ENCODE peak calls at places on chromosomes 16 and 17, in nine cellular contexts. S is SK-N-SH, K is GM23338, G is OCI-LY7, Z is MM.1S, P is hepatocyte, D is GM23248, A is PC-3, T is PC-9. F is an unnamed sample.

GRCh38 chr16:30996324-30996999 is 11.5 kb downstream of the HSD3B7 start:
- DNase-seq in G (peak; percentile 17), Z (no peak), P (peak; percentile 64), S (no peak), A (peak; percentile 12), D (peak; percentile 63), K (peak; percentile 32), T (peak; percentile 31), F (no peak)

GRCh38 chr16:60681014-60681413 is 1355.2 kb downstream of the CDH8 start:
- DNase-seq in A (no peak), D (no peak), S (no peak), P (no peak), Z (no peak), K (peak; percentile 22), T (no peak), G (no peak), F (no peak)

GRCh38 chr17:2595736-2596135 is 2.3 kb downstream of the PAFAH1B1 start:
- DNase-seq in D (peak; percentile 58), P (no peak), G (peak; percentile 16), K (no peak), S (no peak), Z (no peak), T (no peak), A (no peak), F (peak; percentile 56)

GRCh38 chr17:58232707-58233156 is 5.7 kb upstream of the LPO start:
- DNase-seq in S (no peak), D (peak; percentile 94), G (no peak), Z (peak; percentile 65), T (no peak), A (peak; percentile 41), P (no peak), K (peak; percentile 33), F (peak; percentile 49)

GRCh38 chr16:23509763-23510153 is 536 bp downstream of the GGA2 start:
- DNase-seq in T (no peak), G (peak; percentile 55), P (peak; percentile 39), K (peak; percentile 50), Z (peak; percentile 36), A (peak; percentile 22), D (peak; percentile 71), S (no peak), F (peak; percentile 73)

GRCh38 chr16:3945751-3946603 is 65.5 kb upstream of the CREBBP start:
- DNase-seq in P (peak; percentile 85), Z (no peak), K (peak; percentile 32), S (no peak), D (peak; percentile 99), G (no peak), T (peak; percentile 84), A (peak; percentile 91), F (no peak)

GRCh38 chr16:75079346-75079926 is 37.1 kb downstream of the LDHD start:
- DNase-seq in K (no peak), S (no peak), A (no peak), T (no peak), P (no peak), Z (no peak), G (no peak), D (no peak), F (no peak)

GRCh38 chr16:2450535-2450934 is 9.4 kb upstream of the TEDC2 start:
- DNase-seq in P (no peak), S (no peak), T (no peak), A (no peak), D (no peak), K (no peak), Z (no peak), G (no peak), F (no peak)

GRCh38 chr17:38325221-38325851 is 18.4 kb downstream of the GPR179 start:
- DNase-seq in S (peak; percentile 51), P (peak; percentile 19), D (no peak), G (peak; percentile 91), A (no peak), K (peak; percentile 58), T (no peak), Z (no peak), F (peak; percentile 75)

GRCh38 chr16:12416136-12416787 is 387.4 kb downstream of the CPPED1 start:
- DNase-seq in T (no peak), A (no peak), G (no peak), P (no peak), Z (no peak), S (no peak), K (no peak), D (no peak), F (no peak)

GRCh38 chr16:800834-801488 is 427 bp upstream of the GNG13 start:
- DNase-seq in D (no peak), T (no peak), G (no peak), P (no peak), Z (no peak), K (no peak), S (peak; percentile 68), A (no peak), F (peak; percentile 82)

GRCh38 chr16:1526608-1527555 is 6.6 kb upstream of the TMEM204 start:
- DNase-seq in T (peak; percentile 24), G (no peak), K (no peak), Z (peak; percentile 15), D (no peak), S (no peak), A (no peak), P (no peak), F (no peak)

GRCh38 chr17:40963838-40964237 is 2.9 kb downstream of the KRT39 start:
- DNase-seq in A (peak; percentile 38), D (peak; percentile 45), S (peak; percentile 19), G (peak; percentile 12), T (no peak), K (peak; percentile 55), Z (peak; percentile 75), P (no peak), F (peak; percentile 44)

GRCh38 chr16:57503366-57503765 is 17.1 kb upstream of the DOK4 start:
- DNase-seq in A (no peak), D (no peak), S (no peak), P (peak; percentile 21), G (no peak), T (no peak), K (peak; percentile 41), Z (no peak), F (no peak)

GRCh38 chr16:1244881-1245280 is 4.4 kb downstream of the TPSAB1 start:
- DNase-seq in T (no peak), Z (no peak), K (no peak), S (no peak), G (no peak), P (no peak), D (no peak), A (no peak), F (no peak)

GRCh38 chr17:37608369-37609169 is 649 bp downstream of the SYNRG start:
- DNase-seq in A (peak; percentile 2), D (peak; percentile 60), Z (peak; percentile 33), P (peak; percentile 67), K (peak; percentile 81), T (no peak), S (peak; percentile 79), G (peak; percentile 53), F (peak; percentile 70)

GRCh38 chr17:73599599-73599998 is 44.6 kb downstream of the SDK2 start:
- DNase-seq in G (no peak), D (no peak), A (no peak), K (no peak), P (no peak), Z (no peak), S (no peak), T (no peak), F (no peak)

GRCh38 chr17:77284023-77284617 is 143.4 kb downstream of the SEC14L1 start:
- DNase-seq in S (no peak), G (no peak), P (no peak), K (no peak), Z (no peak), D (no peak), T (no peak), A (no peak), F (no peak)

GRCh38 chr16:2770057-2770780 is 6.9 kb downstream of the ELOB start:
- DNase-seq in S (no peak), D (no peak), Z (peak; percentile 15), G (no peak), A (no peak), P (no peak), K (no peak), T (no peak), F (peak; percentile 80)

GRCh38 chr17:50316016-50316587 is 29.8 kb upstream of the XYLT2 start:
- DNase-seq in S (no peak), K (no peak), Z (no peak), T (no peak), G (no peak), A (no peak), P (no peak), D (no peak), F (no peak)
- H2AFZ ChIP-seq in S (no peak overlapping the region), K (no peak overlapping the region), Z (no peak overlapping the region), T (no peak overlapping the region), G (no peak overlapping the region), A (no peak overlapping the region), P (no peak overlapping the region), D (no peak overlapping the region), F (no peak overlapping the region)

GRCh38 chr16:9095998-9096397 is 4.6 kb downstream of the HAPSTR1 start:
- DNase-seq in S (no peak), P (no peak), Z (no peak), A (no peak), D (no peak), T (no peak), K (no peak), G (no peak), F (no peak)

GRCh38 chr16:9098377-9099090 is 7.1 kb downstream of the HAPSTR1 start:
- DNase-seq in A (no peak), G (no peak), K (no peak), T (no peak), S (no peak), P (no peak), Z (no peak), D (no peak), F (no peak)

GRCh38 chr16:9099131-9099625 is 7.7 kb downstream of the HAPSTR1 start:
- DNase-seq in P (no peak), T (peak; percentile 70), A (peak; percentile 46), Z (no peak), G (no peak), K (no peak), D (peak; percentile 82), S (no peak), F (no peak)

GRCh38 chr16:9096416-9096952 is 5.0 kb downstream of the HAPSTR1 start:
- DNase-seq in K (no peak), T (peak; percentile 85), G (no peak), Z (no peak), A (peak; percentile 79), D (no peak), S (no peak), P (no peak), F (no peak)

GRCh38 chr16:9097266-9098219 is 6.1 kb downstream of the HAPSTR1 start:
- DNase-seq in T (no peak), Z (no peak), G (no peak), D (no peak), P (no peak), S (no peak), A (no peak), K (no peak), F (no peak)
- H3K9me2 ChIP-seq in T (no peaks in the 10 kb centered on the region), Z (no peaks in the 10 kb centered on the region), G (no peaks in the 10 kb centered on the region), D (no peaks in the 10 kb centered on the region), P (no peaks in the 10 kb centered on the region), S (no peaks in the 10 kb centered on the region), A (no peaks in the 10 kb centered on the region), K (no peaks in the 10 kb centered on the region), F (no peaks in the 10 kb centered on the region)

GRCh38 chr17:43784068-43784467 is 3.8 kb downstream of the CFAP97D1 start:
- DNase-seq in D (peak; percentile 66), S (no peak), T (no peak), P (no peak), A (peak; percentile 78), Z (no peak), K (no peak), G (no peak), F (no peak)
- H2AFZ ChIP-seq in D (peak overlapping the region; percentile 7), S (peak overlapping the region; percentile 83), T (no peak overlapping the region), P (no peak overlapping the region), A (peak overlapping the region; percentile 40), Z (no peak overlapping the region), K (no peak overlapping the region), G (no peak overlapping the region), F (no peak overlapping the region)

GRCh38 chr16:8716592-8716991 is 42.2 kb downstream of the ABAT start:
- DNase-seq in D (no peak), T (no peak), P (no peak), A (no peak), G (no peak), K (no peak), S (no peak), Z (no peak), F (no peak)
- H3K9me2 ChIP-seq in D (no peaks in the 10 kb centered on the region), T (no peaks in the 10 kb centered on the region), P (no peaks in the 10 kb centered on the region), A (no peaks in the 10 kb centered on the region), G (no peaks in the 10 kb centered on the region), K (no peaks in the 10 kb centered on the region), S (no peaks in the 10 kb centered on the region), Z (no peaks in the 10 kb centered on the region), F (no peaks in the 10 kb centered on the region)